ENCODE peak calls at places on chromosomes 13 and 19, in nine cellular contexts. O is CD4-positive, alpha-beta memory T cell; B is neural progenitor cell; G is GM23338; Z is K562; D is IMR-90; A is esophagus muscularis mucosa; P is coronary artery; N is psoas muscle. J is an unnamed sample.

GRCh38 chr19:29663861-29664752 is 1.2 kb upstream of the PLEKHF1 start:
- DNase-seq in A (no peak), N (no peak), D (peak), B (no peak), Z (no peak), P (no peak), O (no peak), G (no peak), J (no peak)

GRCh38 chr19:45705115-45705514 is 12.6 kb downstream of the QPCTL start:
- DNase-seq in A (no peak), D (no peak), O (no peak), B (no peak), G (no peak), Z (no peak), N (no peak), P (no peak), J (no peak)

GRCh38 chr13:58085819-58086218 is 454.3 kb downstream of the PCDH17 start:
- DNase-seq in A (no peak), Z (no peak), B (no peak), P (no peak), N (no peak), D (no peak), G (no peak), O (no peak), J (no peak)

GRCh38 chr19:45547965-45548609 is 36.5 kb downstream of the OPA3 start:
- DNase-seq in G (no peak), A (no peak), D (peak), N (no peak), O (no peak), Z (no peak), P (no peak), B (no peak), J (peak)

GRCh38 chr13:50387124-50387581 is 371.9 kb downstream of the KCNRG start:
- DNase-seq in G (peak), B (peak), D (peak), O (peak), Z (peak), P (no peak), A (peak), N (peak), J (no peak)

GRCh38 chr13:112445411-112446271 is 69.5 kb downstream of the SPACA7 start:
- DNase-seq in O (no peak), N (no peak), P (peak), G (no peak), A (no peak), B (no peak), D (no peak), Z (no peak), J (no peak)

GRCh38 chr13:29472317-29472961 is 123.0 kb downstream of the SLC7A1 start:
- DNase-seq in B (peak), O (peak), N (no peak), A (no peak), Z (peak), P (peak), G (peak), D (peak), J (no peak)

GRCh38 chr19:58555920-58556632 is 1.2 kb upstream of the CHMP2A start:
- DNase-seq in Z (peak), O (no peak), G (no peak), N (no peak), D (no peak), P (no peak), A (no peak), B (no peak), J (no peak)

GRCh38 chr19:31177230-31177629 is 172.0 kb downstream of the TSHZ3 start:
- DNase-seq in D (no peak), G (no peak), A (peak), Z (no peak), P (no peak), N (no peak), O (no peak), B (no peak), J (no peak)

GRCh38 chr13:40401911-40402776 is 264.3 kb downstream of the FOXO1 start:
- DNase-seq in G (no peak), D (peak), B (no peak), P (peak), N (peak), A (peak), Z (peak), O (no peak), J (peak)

GRCh38 chr19:16825312-16826168 is 3.7 kb upstream of the SIN3B start:
- DNase-seq in P (no peak), A (peak), D (peak), O (no peak), N (peak), B (peak), G (peak), Z (peak), J (no peak)

GRCh38 chr19:7977723-7978040 is 27.8 kb downstream of the ELAVL1 start:
- DNase-seq in D (no peak), N (no peak), B (no peak), P (no peak), Z (no peak), A (no peak), O (no peak), G (no peak), J (no peak)

GRCh38 chr19:53892981-53893325 is 11.0 kb downstream of the PRKCG start:
- DNase-seq in A (no peak), G (peak), P (no peak), N (no peak), D (no peak), O (no peak), Z (peak), B (peak), J (no peak)

GRCh38 chr13:96544965-96545364 is 449.3 kb downstream of the OXGR1 start:
- DNase-seq in D (no peak), A (no peak), Z (no peak), O (no peak), P (no peak), G (no peak), B (no peak), N (no peak), J (no peak)

GRCh38 chr13:20197361-20197834 is 4.7 kb upstream of the GJB2 start:
- DNase-seq in O (peak), G (peak), P (no peak), A (no peak), D (peak), N (no peak), Z (peak), B (peak), J (no peak)

GRCh38 chr13:43572601-43573360 is 214.0 kb downstream of the ENOX1 start:
- DNase-seq in P (no peak), B (peak), O (no peak), A (peak), N (no peak), D (peak), Z (no peak), G (no peak), J (no peak)

GRCh38 chr19:38070573-38070972 is 153.4 kb downstream of the DPF1 start:
- DNase-seq in P (no peak), A (no peak), D (peak), O (no peak), G (no peak), Z (peak), B (no peak), N (no peak), J (no peak)

DNA sequence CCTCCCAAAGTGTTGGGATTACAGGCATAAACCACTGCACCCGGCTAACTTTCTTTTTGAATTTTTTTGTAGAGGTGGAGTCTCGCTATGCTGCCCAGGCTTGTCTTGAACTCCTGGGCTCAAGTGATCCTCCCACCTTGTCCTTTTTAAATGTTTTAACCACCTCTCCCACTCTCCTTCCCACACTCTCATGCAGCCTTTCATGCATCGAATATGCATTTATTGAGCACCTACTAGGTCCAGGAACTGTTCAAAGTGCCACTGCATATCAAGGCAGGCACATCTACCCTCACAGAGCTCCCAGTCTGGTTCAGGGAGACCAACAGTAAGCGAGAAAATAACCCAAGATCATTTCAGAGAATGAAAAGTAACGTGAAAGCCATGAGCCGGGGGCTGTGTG is 1.2 kb downstream of the TICAM1 start:
- DNase-seq in D (no peak), G (no peak), B (no peak), A (no peak), Z (no peak), P (no peak), N (no peak), O (no peak), J (no peak)
- H3K4me3 ChIP-seq in D (peak), G (no peak), B (no peak), A (peak), Z (peak), P (peak), N (peak), O (peak), J (peak)

GRCh38 chr13:73096173-73097117 is 37.6 kb downstream of the KLF5 start:
- DNase-seq in A (no peak), Z (no peak), O (no peak), N (no peak), B (no peak), P (no peak), G (no peak), D (peak), J (peak)

GRCh38 chr13:73090116-73090811 is 31.5 kb downstream of the KLF5 start:
- DNase-seq in Z (peak), G (peak), N (no peak), D (peak), B (no peak), A (no peak), O (peak), P (no peak), J (peak)

GRCh38 chr13:73089216-73089615 is 30.4 kb downstream of the KLF5 start:
- DNase-seq in Z (no peak), P (no peak), A (no peak), G (no peak), B (no peak), D (no peak), N (no peak), O (no peak), J (no peak)

GRCh38 chr13:73090812-73091187 is 32.0 kb downstream of the KLF5 start:
- DNase-seq in G (no peak), B (no peak), A (no peak), Z (no peak), N (no peak), D (no peak), O (no peak), P (no peak), J (no peak)

DNA sequence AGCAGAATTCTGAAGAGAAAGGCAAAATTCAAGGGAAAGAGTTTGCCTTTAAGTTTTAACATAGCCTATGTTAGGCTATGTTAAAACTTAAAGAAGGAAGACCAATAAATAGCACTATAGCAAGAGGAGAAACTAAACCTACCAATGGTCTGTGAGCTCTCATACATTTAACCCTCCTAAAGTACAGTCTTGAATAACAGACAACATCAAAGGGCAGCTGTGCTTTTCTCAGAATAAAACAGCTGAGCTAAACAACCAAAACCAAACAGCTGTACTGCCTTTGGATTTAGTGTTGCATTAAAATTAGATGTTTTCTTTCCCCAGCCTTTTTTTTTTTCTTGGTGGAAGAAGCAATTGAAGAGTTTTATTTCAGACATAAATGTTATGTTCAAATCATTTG is 34.0 kb downstream of the KLF5 start:
- DNase-seq in P (no peak), G (no peak), O (no peak), D (no peak), A (no peak), Z (no peak), N (no peak), B (no peak), J (no peak)
- H3K27ac ChIP-seq in P (no peak), G (no peak), O (no peak), D (no peak), A (no peak), Z (no peak), N (no peak), B (no peak), J (no peak)

DNA sequence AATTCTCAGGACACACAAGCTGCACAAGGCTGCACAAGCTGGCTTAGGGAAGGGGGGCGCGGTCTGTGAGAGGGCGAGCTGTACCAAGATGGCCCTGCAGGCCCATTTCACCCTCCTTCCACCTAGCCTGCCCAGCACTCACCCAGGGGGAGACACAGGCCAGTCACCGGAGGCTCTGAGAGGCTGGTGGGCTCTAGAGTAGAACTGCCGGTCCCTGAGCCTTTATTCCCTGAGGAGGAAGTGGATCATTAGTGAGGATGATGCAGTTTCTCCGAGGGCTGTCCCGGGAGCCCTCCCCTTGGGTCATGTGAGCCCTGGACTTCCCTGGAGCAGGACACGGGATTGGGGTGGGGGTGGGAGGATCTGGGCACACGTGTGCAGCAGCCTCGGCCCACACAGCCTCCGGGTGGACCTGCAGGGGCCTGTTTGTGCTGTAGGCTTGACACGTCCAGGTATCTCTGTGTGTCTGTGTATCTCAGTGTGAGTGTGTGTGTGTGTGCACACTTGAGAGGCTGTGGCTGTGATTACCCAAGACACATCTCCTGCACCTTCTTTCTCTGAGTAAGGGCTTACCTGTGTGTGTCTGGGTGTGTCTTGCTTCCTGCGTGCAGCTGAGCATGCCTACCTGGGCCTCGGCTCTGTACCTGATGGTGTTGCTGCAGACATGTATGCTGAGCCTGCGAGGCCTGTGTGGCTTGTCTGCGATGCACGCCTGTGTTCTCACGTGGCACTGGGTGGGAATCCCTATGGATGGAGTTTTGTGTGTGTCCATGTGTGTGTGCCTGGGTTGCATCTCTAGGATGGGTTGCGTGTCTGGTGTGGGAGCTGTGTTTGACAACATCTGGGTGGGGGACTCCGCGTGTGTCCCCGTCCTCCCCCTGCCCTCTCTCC is at the start of gene ACP5:
- DNase-seq in P (no peak), D (no peak), N (no peak), A (no peak), B (no peak), O (peak), Z (no peak), G (no peak), J (no peak)
- H3K4me3 ChIP-seq in P (peak), D (no peak), N (peak), A (peak), B (peak), O (peak), Z (no peak), G (peak), J (no peak)

GRCh38 chr13:100106705-100107104 is 17.8 kb downstream of the PCCA start:
- DNase-seq in B (no peak), Z (no peak), A (no peak), D (no peak), P (no peak), G (no peak), N (no peak), O (no peak), J (no peak)
- H3K27ac ChIP-seq in B (no peak), Z (no peak), A (no peak), D (no peak), P (no peak), G (no peak), N (no peak), O (no peak), J (no peak)

J was measured in RWPE2.